ENCODE peak calls at places on chromosomes 4 and X, in seven cellular contexts. Z, C, S, X, L, A and M are unnamed samples.

GRCh38 chr4:185914583-185915199 is 102.7 kb upstream of the SORBS2 start:
- DNase-seq in X (no peak), A (peak; percentile 53), L (no peak), C (no peak), Z (no peak), S (no peak), M (no peak)

GRCh38 chrX:1190596-1191145 is 21.8 kb downstream of the CRLF2 start:
- DNase-seq in Z (no peak), L (no peak), X (no peak), S (no peak), C (no peak), A (no peak), M (no peak)

GRCh38 chr4:124941267-124941666 is 228.7 kb upstream of the ANKRD50 start:
- DNase-seq in Z (no peak), A (no peak), X (no peak), C (no peak), L (no peak), S (no peak), M (no peak)

GRCh38 chrX:130869239-130869638 is 33.8 kb downstream of the ENOX2 start:
- DNase-seq in S (no peak), L (no peak), C (no peak), Z (no peak), A (no peak), X (no peak), M (no peak)

GRCh38 chr4:37977471-37978452 is 17.6 kb downstream of the PTTG2 start:
- DNase-seq in A (peak; percentile 75), Z (peak; percentile 71), X (peak; percentile 76), L (peak; percentile 75), S (peak; percentile 80), C (peak; percentile 67), M (peak; percentile 91)

GRCh38 chr4:40530961-40531635 is 98.6 kb downstream of the RBM47 start:
- DNase-seq in L (no peak), Z (no peak), C (no peak), A (no peak), X (no peak), S (no peak), M (no peak)

GRCh38 chr4:8085491-8086479 is 72.8 kb downstream of the ABLIM2 start:
- DNase-seq in X (no peak), A (no peak), C (no peak), L (no peak), S (no peak), Z (no peak), M (no peak)

GRCh38 chr4:48939785-48940184 is 33.2 kb upstream of the OCIAD2 start:
- DNase-seq in L (no peak), S (no peak), Z (no peak), C (no peak), A (peak; percentile 75), X (no peak), M (peak; percentile 52)

GRCh38 chr4:3485011-3485881 is 22.1 kb downstream of the DOK7 start:
- DNase-seq in X (no peak), C (no peak), S (no peak), Z (no peak), A (no peak), L (no peak), M (no peak)

GRCh38 chr4:183838987-183839712 is 66.0 kb upstream of the STOX2 start:
- DNase-seq in X (no peak), C (no peak), L (no peak), Z (no peak), A (peak; percentile 47), S (no peak), M (peak; percentile 6)

GRCh38 chr4:89583106-89583505 is 253.9 kb downstream of the SNCA start:
- DNase-seq in X (no peak), Z (no peak), A (no peak), C (no peak), L (no peak), S (no peak), M (no peak)

GRCh38 chrX:127138218-127138617 is 318.7 kb downstream of the PRR32 start:
- DNase-seq in S (no peak), L (no peak), A (no peak), Z (no peak), X (no peak), C (no peak), M (no peak)

GRCh38 chrX:100863326-100863854 is 10.8 kb downstream of the NOX1 start:
- DNase-seq in A (peak; percentile 16), X (no peak), S (no peak), C (no peak), Z (no peak), L (no peak), M (no peak)

GRCh38 chrX:112931900-112932299 is 91.3 kb upstream of the AMOT start:
- DNase-seq in X (no peak), Z (no peak), C (no peak), A (no peak), S (no peak), L (no peak), M (no peak)

GRCh38 chr4:16106956-16107355 is 23.1 kb upstream of the PROM1 start:
- DNase-seq in X (no peak), A (no peak), Z (peak; percentile 14), C (no peak), S (no peak), L (no peak), M (no peak)

GRCh38 chr4:176400816-176401461 is 81.2 kb downstream of the SPCS3 start:
- DNase-seq in X (no peak), C (no peak), S (no peak), A (peak; percentile 20), L (no peak), Z (no peak), M (peak; percentile 54)

GRCh38 chr4:81142744-81143143 is 72.3 kb downstream of the PRKG2 start:
- DNase-seq in Z (no peak), A (peak; percentile 74), C (no peak), S (no peak), X (no peak), L (no peak), M (no peak)

GRCh38 chr4:137116144-137116543 is 416.1 kb downstream of the PCDH18 start:
- DNase-seq in S (no peak), C (no peak), L (no peak), X (no peak), Z (no peak), A (no peak), M (no peak)

GRCh38 chrX:31715675-31716074 is 643.8 kb upstream of the FTHL17 start:
- DNase-seq in S (no peak), A (no peak), X (no peak), L (no peak), C (no peak), Z (no peak), M (no peak)

GRCh38 chr4:123699823-123700822 is 303.5 kb downstream of the SPRY1 start:
- DNase-seq in C (no peak), Z (no peak), L (no peak), A (peak; percentile 98), S (no peak), X (peak; percentile 32), M (peak; percentile 90)

GRCh38 chr4:182174979-182175378 is 68.2 kb upstream of the TENM3 start:
- DNase-seq in A (no peak), S (no peak), C (no peak), Z (no peak), L (no peak), X (no peak), M (no peak)

DNA sequence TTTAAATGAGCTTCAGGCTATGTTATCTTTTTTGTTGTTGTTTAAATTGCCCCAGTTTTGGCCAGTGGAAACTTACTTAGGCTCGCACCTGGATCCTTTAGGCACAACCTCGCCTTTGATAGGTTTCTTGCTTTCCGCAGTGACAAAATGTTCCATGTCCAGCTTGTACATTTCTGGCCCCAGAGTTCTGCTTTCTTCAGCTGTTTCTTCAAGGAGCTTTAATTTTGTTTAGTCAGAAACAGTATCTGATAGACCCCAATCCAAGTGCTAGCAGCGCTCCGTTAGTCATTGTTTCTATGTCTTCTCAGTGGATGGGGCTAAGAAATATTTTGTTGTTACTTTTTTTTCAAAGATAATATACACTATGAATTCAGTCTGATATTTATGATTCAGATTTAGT is 82.8 kb downstream of the STIM2 start:
- DNase-seq in L (no peak), A (peak; percentile 47), X (no peak), Z (no peak), C (no peak), S (no peak), M (no peak)
- H3K9me3 ChIP-seq in L (no peaks in the 10 kb centered on the region), A (no peaks in the 10 kb centered on the region), X (no peaks in the 10 kb centered on the region), Z (no peaks in the 10 kb centered on the region), C (no peaks in the 10 kb centered on the region), S (no peaks in the 10 kb centered on the region), M (no peaks in the 10 kb centered on the region)

GRCh38 chr4:10661047-10661446 is 23.5 kb downstream of the CLNK start:
- DNase-seq in X (no peak), L (no peak), A (no peak), Z (no peak), S (no peak), C (no peak), M (no peak)

GRCh38 chr4:10656988-10657387 is 27.6 kb downstream of the CLNK start:
- DNase-seq in C (no peak), L (no peak), S (no peak), Z (no peak), X (no peak), A (no peak), M (no peak)

GRCh38 chr4:10655968-10656367 is 28.6 kb downstream of the CLNK start:
- DNase-seq in A (peak; percentile 40), S (no peak), X (no peak), L (no peak), C (no peak), Z (no peak), M (peak; percentile 63)

GRCh38 chr4:10656420-10656819 is 28.1 kb downstream of the CLNK start:
- DNase-seq in Z (no peak), X (no peak), C (no peak), A (no peak), S (no peak), L (no peak), M (no peak)

GRCh38 chr4:10659251-10659650 is 25.3 kb downstream of the CLNK start:
- DNase-seq in A (no peak), X (no peak), C (no peak), Z (no peak), S (no peak), L (no peak), M (no peak)
- H3K9me3 ChIP-seq in A (no peaks in the 10 kb centered on the region), X (no peaks in the 10 kb centered on the region), C (no peaks in the 10 kb centered on the region), Z (no peaks in the 10 kb centered on the region), S (no peaks in the 10 kb centered on the region), L (no peaks in the 10 kb centered on the region), M (no peaks in the 10 kb centered on the region)

GRCh38 chr4:1250921-1251772 is 2.2 kb upstream of the CTBP1 start:
- DNase-seq in X (no peak), Z (no peak), C (no peak), L (no peak), A (no peak), S (no peak), M (no peak)
- H3K9me3 ChIP-seq in X (no peaks in the 10 kb centered on the region), Z (no peaks in the 10 kb centered on the region), C (no peaks in the 10 kb centered on the region), L (no peaks in the 10 kb centered on the region), A (no peaks in the 10 kb centered on the region), S (no peaks in the 10 kb centered on the region), M (peaks cover 15% of the 10 kb centered on the region)

GRCh38 chrX:48698306-48698705 is 1.8 kb downstream of the SUV39H1 start:
- DNase-seq in Z (no peak), A (no peak), S (no peak), C (no peak), L (no peak), X (no peak), M (no peak)
- H3K9me3 ChIP-seq in Z (no peaks in the 10 kb centered on the region), A (no peaks in the 10 kb centered on the region), S (no peaks in the 10 kb centered on the region), C (no peaks in the 10 kb centered on the region), L (no peaks in the 10 kb centered on the region), X (no peaks in the 10 kb centered on the region), M (no peaks in the 10 kb centered on the region)

GRCh38 chrX:39298821-39299220 is 497.6 kb downstream of the MID1IP1 start:
- DNase-seq in L (no peak), A (no peak), C (no peak), S (no peak), Z (no peak), X (no peak), M (no peak)
- H3K9me3 ChIP-seq in L (peaks cover 11% of the 10 kb centered on the region), A (no peaks in the 10 kb centered on the region), C (no peaks in the 10 kb centered on the region), S (no peaks in the 10 kb centered on the region), Z (no peaks in the 10 kb centered on the region), X (no peaks in the 10 kb centered on the region), M (peaks cover 68% of the 10 kb centered on the region)